ENCODE peak calls at places on chromosomes 13 and 19, in nine cellular contexts. D is thyroid gland, X is lower lobe of right lung, R is GM23338, F is colonic mucosa, C is IMR-90, M is body of pancreas, K is heart right ventricle, O is suprapubic skin. A is an unnamed sample.
A peak's percentile ranks its signal among the peaks of the same experiment; 100 is the strongest.

GRCh38 chr13:111664696-111665095 is 344.3 kb downstream of the TEX29 start:
- DNase-seq in D (no peak), X (no peak), R (no peak), F (no peak), C (no peak), M (no peak), K (no peak), O (no peak), A (no peak)

GRCh38 chr19:23440207-23440606 is 44.9 kb upstream of the ZNF91 start:
- DNase-seq in D (no peak), X (no peak), R (peak; percentile 74), F (no peak), C (no peak), M (no peak), K (no peak), O (no peak), A (no peak)

GRCh38 chr19:32566246-32566830 is 14.7 kb upstream of the PDCD5 start:
- DNase-seq in D (no peak), X (no peak), R (no peak), F (no peak), C (peak; percentile 29), M (no peak), K (no peak), O (no peak), A (no peak)

GRCh38 chr13:45198924-45199323 is 1.9 kb downstream of the KCTD4 start:
- DNase-seq in D (no peak), X (no peak), R (no peak), F (no peak), C (no peak), M (no peak), K (no peak), O (no peak), A (no peak)

GRCh38 chr13:43865892-43866291 is 13.6 kb downstream of the CCDC122 start:
- DNase-seq in D (no peak), X (no peak), R (no peak), F (no peak), C (peak; percentile 87), M (no peak), K (no peak), O (no peak), A (no peak)

GRCh38 chr19:15623711-15624318 is 8.8 kb downstream of the CYP4F8 start:
- DNase-seq in D (no peak), X (no peak), R (peak; percentile 5), F (no peak), C (no peak), M (no peak), K (no peak), O (no peak), A (no peak)

GRCh38 chr19:12994701-12995595 is at the start of gene NFIX:
- DNase-seq in D (peak; percentile 79), X (peak; percentile 78), R (peak; percentile 60), F (peak; percentile 71), C (peak; percentile 39), M (peak; percentile 73), K (peak; percentile 78), O (peak; percentile 80), A (no peak)

GRCh38 chr19:16382775-16383543 is 58.3 kb downstream of the KLF2 start:
- DNase-seq in D (peak; percentile 90), X (peak; percentile 85), R (peak; percentile 91), F (peak; percentile 88), C (peak; percentile 85), M (peak; percentile 79), K (peak; percentile 89), O (peak; percentile 93), A (peak; percentile 72)

GRCh38 chr19:11018743-11019142 is 57.9 kb downstream of the SMARCA4 start:
- DNase-seq in D (no peak), X (peak; percentile 76), R (no peak), F (peak; percentile 27), C (no peak), M (no peak), K (no peak), O (no peak), A (no peak)

GRCh38 chr13:39810091-39810877 is 154.8 kb downstream of the COG6 start:
- DNase-seq in D (no peak), X (no peak), R (no peak), F (no peak), C (no peak), M (no peak), K (no peak), O (no peak), A (no peak)

GRCh38 chr19:55597493-55597892 is 1.8 kb downstream of the FIZ1 start:
- DNase-seq in D (no peak), X (peak; percentile 54), R (no peak), F (no peak), C (no peak), M (no peak), K (no peak), O (no peak), A (no peak)

GRCh38 chr19:17246681-17247425 is 1.1 kb upstream of the NR2F6 start:
- DNase-seq in D (peak; percentile 37), X (peak; percentile 66), R (peak; percentile 59), F (peak; percentile 81), C (peak; percentile 23), M (peak; percentile 59), K (peak; percentile 50), O (no peak), A (no peak)

GRCh38 chr13:98223741-98224140 is 46.7 kb upstream of the RNF113B start:
- DNase-seq in D (peak; percentile 81), X (no peak), R (no peak), F (no peak), C (no peak), M (no peak), K (no peak), O (no peak), A (no peak)

GRCh38 chr13:29924482-29924884 is 74.1 kb upstream of the UBL3 start:
- DNase-seq in D (peak; percentile 85), X (no peak), R (no peak), F (no peak), C (peak; percentile 86), M (peak; percentile 33), K (no peak), O (no peak), A (peak; percentile 60)

DNA sequence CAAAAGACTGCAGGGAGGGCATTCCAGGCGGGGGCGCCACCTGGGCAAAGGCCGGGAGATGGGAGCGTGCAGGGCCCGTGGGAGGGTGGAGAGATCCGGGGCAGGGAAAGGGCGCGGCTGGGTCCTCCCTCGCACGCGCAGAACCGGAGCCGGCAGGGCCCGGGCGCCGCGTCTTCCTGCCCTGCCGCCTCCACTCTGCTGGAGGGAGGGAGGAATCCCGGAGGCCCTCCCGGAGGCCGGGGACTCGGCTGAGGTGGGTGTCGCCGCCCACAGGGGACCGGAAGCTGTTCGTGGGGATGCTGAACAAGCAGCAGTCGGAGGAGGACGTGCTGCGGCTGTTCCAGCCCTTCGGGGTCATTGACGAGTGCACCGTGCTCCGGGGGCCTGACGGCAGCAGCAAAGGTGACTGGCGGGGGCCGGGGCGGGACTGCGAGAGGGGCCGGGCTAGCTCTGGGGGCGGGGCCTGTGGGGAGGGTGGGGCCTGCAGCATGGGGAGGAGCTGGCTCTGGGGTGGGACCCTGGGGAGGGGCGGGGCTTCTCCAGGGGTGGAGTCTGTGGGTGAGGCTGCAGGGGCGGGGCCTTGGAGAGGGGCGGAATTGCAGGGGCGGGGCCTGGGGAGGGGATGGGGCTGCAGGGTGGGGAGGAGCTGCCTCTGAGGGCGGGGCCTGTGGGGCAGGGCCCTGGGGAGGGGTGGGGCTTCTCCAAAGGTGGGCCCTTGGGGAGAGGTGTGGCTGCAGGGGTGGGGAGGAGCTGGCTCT is 51.3 kb downstream of the CELF5 start:
- DNase-seq in D (peak; percentile 22), X (peak; percentile 76), R (peak; percentile 96), F (peak; percentile 94), C (peak; percentile 60), M (peak; percentile 75), K (peak; percentile 68), O (peak; percentile 86), A (peak; percentile 98)
- TF ChIP-seq CTCF in D (no peak), X (peak; percentile 34), R (no peak), F (no peak), C (no peak), M (peak; percentile 10), K (peak; percentile 8), O (peak; percentile 9), A (peak; percentile 76)

DNA sequence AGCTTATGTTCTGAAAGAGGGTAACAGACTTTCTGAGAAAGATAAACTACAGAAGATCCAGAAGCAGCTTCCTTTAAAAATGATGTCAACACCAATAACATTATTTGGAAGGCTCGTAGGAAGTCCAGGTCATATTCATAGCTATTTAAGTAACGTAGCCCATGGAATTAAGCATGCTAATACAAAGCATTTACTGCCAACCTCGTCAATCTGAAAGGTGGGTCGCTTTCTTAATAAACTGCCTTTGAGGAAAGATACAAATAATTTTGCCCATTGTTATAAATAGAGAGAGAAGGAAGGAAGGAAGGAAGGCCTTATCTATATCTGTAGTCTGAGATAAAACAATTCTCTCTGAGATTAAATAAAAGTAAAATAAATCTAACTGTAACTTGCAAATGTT is 80.3 kb downstream of the STARD13 start:
- DNase-seq in D (no peak), X (no peak), R (no peak), F (no peak), C (no peak), M (no peak), K (no peak), O (no peak), A (no peak)
- H3K27ac ChIP-seq in D (peak overlapping the region; percentile 57), X (peak overlapping the region; percentile 77), R (no peak overlapping the region), F (peak overlapping the region; percentile 36), C (no peak overlapping the region), M (peak overlapping the region; percentile 79), K (peak overlapping the region; percentile 79), O (peak overlapping the region; percentile 75), A (no peak overlapping the region)

GRCh38 chr13:99606322-99607089 is 105.2 kb downstream of the TM9SF2 start:
- DNase-seq in D (peak; percentile 82), X (peak; percentile 92), R (peak; percentile 87), F (peak; percentile 96), C (peak; percentile 71), M (peak; percentile 92), K (peak; percentile 94), O (peak; percentile 93), A (peak; percentile 91)
- TF ChIP-seq CTCF in D (no peak), X (no peak), R (no peak), F (no peak), C (no peak), M (no peak), K (no peak), O (no peak), A (no peak)

DNA sequence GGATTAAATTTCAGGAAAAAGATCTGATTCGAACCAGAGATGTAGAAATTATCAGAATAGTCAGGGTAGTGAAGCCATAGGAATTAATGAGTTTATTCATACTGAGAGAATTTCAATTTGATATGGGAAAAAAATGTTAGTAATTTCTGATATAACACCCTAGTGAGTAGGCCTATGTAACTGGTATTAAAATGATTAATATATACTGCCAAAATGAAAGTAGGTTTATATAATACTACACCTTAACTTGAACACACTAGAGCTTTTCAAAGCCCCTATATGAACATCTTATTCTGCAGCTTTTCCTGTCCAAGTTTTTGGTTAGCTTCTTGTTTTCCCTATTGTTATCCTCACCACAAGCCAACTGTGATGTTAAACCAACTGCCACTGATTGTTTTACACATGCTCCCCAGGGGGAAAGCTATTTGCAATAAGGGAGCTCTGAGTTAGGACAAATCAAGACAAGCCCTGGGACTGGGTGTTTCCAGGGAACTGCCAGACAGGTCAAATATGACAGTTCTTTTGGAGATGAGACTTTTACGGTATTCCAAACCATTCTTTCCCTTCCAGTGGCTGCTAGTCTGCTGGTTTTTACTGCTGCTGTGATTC is 45.3 kb downstream of the FNDC3A start:
- DNase-seq in D (no peak), X (no peak), R (peak; percentile 69), F (no peak), C (no peak), M (no peak), K (no peak), O (no peak), A (peak; percentile 18)
- H3K27ac ChIP-seq in D (peak overlapping the region; percentile 91), X (no peak overlapping the region), R (peak overlapping the region; percentile 3), F (no peak overlapping the region), C (peak overlapping the region; percentile 28), M (no peak overlapping the region), K (no peak overlapping the region), O (no peak overlapping the region), A (no peak overlapping the region)